ENCODE peak calls at places on chromosomes 12 and 14, in ten cellular contexts. One of them, this sample, is unnamed.

GRCh38 chr12:71848212-71848611 is 8.7 kb downstream of the TBC1D15 start:
- DNase-seq in stimulated activated naive CD4-positive, alpha-beta T cell: no peak
- DNase-seq in HTR-8/SVneo: no peak
- DNase-seq in central memory CD4-positive, alpha-beta T cell: no peak
- DNase-seq in occipital lobe: no peak
- DNase-seq in stimulated activated CD4-positive, alpha-beta T cell treated with anti-CD3 and anti-CD28 coated beads, Interleukin-1b, Interleukin-23, amount 100 ng/mL, for 48 hours: no peak
- DNase-seq in C1 segment of cervical spinal cord: no peak
- DNase-seq in cardiac fibroblast: no peak
- DNase-seq in germinal center: no peak
- DNase-seq in putamen: no peak
- DNase-seq in this sample: no peak

GRCh38 chr14:77033622-77034521 is 5.4 kb upstream of the IRF2BPL start:
- DNase-seq in occipital lobe: peak; percentile 31
- DNase-seq in stimulated activated naive CD4-positive, alpha-beta T cell: peak; percentile 83
- DNase-seq in C1 segment of cervical spinal cord: peak; percentile 67
- DNase-seq in putamen: no peak
- DNase-seq in germinal center: peak; percentile 78
- DNase-seq in HTR-8/SVneo: peak; percentile 90
- DNase-seq in cardiac fibroblast: peak; percentile 90
- DNase-seq in central memory CD4-positive, alpha-beta T cell: peak; percentile 74
- DNase-seq in stimulated activated CD4-positive, alpha-beta T cell treated with anti-CD3 and anti-CD28 coated beads, Interleukin-1b, Interleukin-23, amount 100 ng/mL, for 48 hours: peak; percentile 87
- DNase-seq in this sample: peak; percentile 91

GRCh38 chr12:109377139-109377685 is 29.5 kb downstream of the MYO1H start:
- DNase-seq in occipital lobe: no peak
- DNase-seq in central memory CD4-positive, alpha-beta T cell: no peak
- DNase-seq in germinal center: no peak
- DNase-seq in C1 segment of cervical spinal cord: no peak
- DNase-seq in stimulated activated naive CD4-positive, alpha-beta T cell: no peak
- DNase-seq in cardiac fibroblast: no peak
- DNase-seq in stimulated activated CD4-positive, alpha-beta T cell treated with anti-CD3 and anti-CD28 coated beads, Interleukin-1b, Interleukin-23, amount 100 ng/mL, for 48 hours: no peak
- DNase-seq in putamen: no peak
- DNase-seq in HTR-8/SVneo: no peak
- DNase-seq in this sample: no peak

GRCh38 chr14:89851031-89851430 is 103.5 kb downstream of the EFCAB11 start:
- DNase-seq in C1 segment of cervical spinal cord: no peak
- DNase-seq in HTR-8/SVneo: no peak
- DNase-seq in occipital lobe: no peak
- DNase-seq in putamen: no peak
- DNase-seq in germinal center: no peak
- DNase-seq in stimulated activated CD4-positive, alpha-beta T cell treated with anti-CD3 and anti-CD28 coated beads, Interleukin-1b, Interleukin-23, amount 100 ng/mL, for 48 hours: no peak
- DNase-seq in stimulated activated naive CD4-positive, alpha-beta T cell: no peak
- DNase-seq in cardiac fibroblast: peak; percentile 47
- DNase-seq in central memory CD4-positive, alpha-beta T cell: no peak
- DNase-seq in this sample: no peak

GRCh38 chr12:95674631-95675030 is 115.9 kb downstream of the NTN4 start:
- DNase-seq in cardiac fibroblast: peak; percentile 61
- DNase-seq in C1 segment of cervical spinal cord: no peak
- DNase-seq in putamen: no peak
- DNase-seq in stimulated activated CD4-positive, alpha-beta T cell treated with anti-CD3 and anti-CD28 coated beads, Interleukin-1b, Interleukin-23, amount 100 ng/mL, for 48 hours: no peak
- DNase-seq in central memory CD4-positive, alpha-beta T cell: no peak
- DNase-seq in HTR-8/SVneo: no peak
- DNase-seq in germinal center: no peak
- DNase-seq in stimulated activated naive CD4-positive, alpha-beta T cell: no peak
- DNase-seq in occipital lobe: no peak
- DNase-seq in this sample: peak; percentile 42

GRCh38 chr12:18872770-18873169 is 134.9 kb downstream of the CAPZA3 start:
- DNase-seq in occipital lobe: no peak
- DNase-seq in stimulated activated CD4-positive, alpha-beta T cell treated with anti-CD3 and anti-CD28 coated beads, Interleukin-1b, Interleukin-23, amount 100 ng/mL, for 48 hours: no peak
- DNase-seq in putamen: no peak
- DNase-seq in germinal center: no peak
- DNase-seq in HTR-8/SVneo: no peak
- DNase-seq in cardiac fibroblast: no peak
- DNase-seq in stimulated activated naive CD4-positive, alpha-beta T cell: no peak
- DNase-seq in central memory CD4-positive, alpha-beta T cell: no peak
- DNase-seq in C1 segment of cervical spinal cord: no peak
- DNase-seq in this sample: no peak

GRCh38 chr12:129701536-129702165 is 202.2 kb downstream of the TMEM132D start:
- DNase-seq in occipital lobe: no peak
- DNase-seq in C1 segment of cervical spinal cord: no peak
- DNase-seq in stimulated activated CD4-positive, alpha-beta T cell treated with anti-CD3 and anti-CD28 coated beads, Interleukin-1b, Interleukin-23, amount 100 ng/mL, for 48 hours: no peak
- DNase-seq in cardiac fibroblast: no peak
- DNase-seq in HTR-8/SVneo: no peak
- DNase-seq in central memory CD4-positive, alpha-beta T cell: no peak
- DNase-seq in germinal center: no peak
- DNase-seq in putamen: no peak
- DNase-seq in stimulated activated naive CD4-positive, alpha-beta T cell: no peak
- DNase-seq in this sample: no peak

GRCh38 chr14:63375772-63376171 is 57.0 kb upstream of the GPHB5 start:
- DNase-seq in stimulated activated CD4-positive, alpha-beta T cell treated with anti-CD3 and anti-CD28 coated beads, Interleukin-1b, Interleukin-23, amount 100 ng/mL, for 48 hours: no peak
- DNase-seq in central memory CD4-positive, alpha-beta T cell: no peak
- DNase-seq in C1 segment of cervical spinal cord: no peak
- DNase-seq in HTR-8/SVneo: no peak
- DNase-seq in occipital lobe: no peak
- DNase-seq in cardiac fibroblast: no peak
- DNase-seq in stimulated activated naive CD4-positive, alpha-beta T cell: no peak
- DNase-seq in germinal center: no peak
- DNase-seq in putamen: no peak
- DNase-seq in this sample: no peak

GRCh38 chr14:23306412-23307145 is at the start of gene BCL2L2:
- DNase-seq in C1 segment of cervical spinal cord: peak; percentile 90
- DNase-seq in germinal center: peak; percentile 44
- DNase-seq in cardiac fibroblast: peak; percentile 95
- DNase-seq in occipital lobe: peak; percentile 88
- DNase-seq in stimulated activated CD4-positive, alpha-beta T cell treated with anti-CD3 and anti-CD28 coated beads, Interleukin-1b, Interleukin-23, amount 100 ng/mL, for 48 hours: peak; percentile 10
- DNase-seq in stimulated activated naive CD4-positive, alpha-beta T cell: no peak
- DNase-seq in central memory CD4-positive, alpha-beta T cell: no peak
- DNase-seq in HTR-8/SVneo: peak; percentile 57
- DNase-seq in putamen: peak; percentile 93
- DNase-seq in this sample: peak; percentile 94

GRCh38 chr12:91126516-91126915 is 15.2 kb upstream of the LUM start:
- DNase-seq in cardiac fibroblast: no peak
- DNase-seq in stimulated activated CD4-positive, alpha-beta T cell treated with anti-CD3 and anti-CD28 coated beads, Interleukin-1b, Interleukin-23, amount 100 ng/mL, for 48 hours: no peak
- DNase-seq in germinal center: no peak
- DNase-seq in occipital lobe: no peak
- DNase-seq in HTR-8/SVneo: no peak
- DNase-seq in stimulated activated naive CD4-positive, alpha-beta T cell: no peak
- DNase-seq in central memory CD4-positive, alpha-beta T cell: no peak
- DNase-seq in C1 segment of cervical spinal cord: no peak
- DNase-seq in putamen: no peak
- DNase-seq in this sample: no peak

GRCh38 chr14:41062826-41063225 is 543.9 kb upstream of the LRFN5 start:
- DNase-seq in stimulated activated naive CD4-positive, alpha-beta T cell: no peak
- DNase-seq in central memory CD4-positive, alpha-beta T cell: no peak
- DNase-seq in cardiac fibroblast: no peak
- DNase-seq in HTR-8/SVneo: no peak
- DNase-seq in C1 segment of cervical spinal cord: no peak
- DNase-seq in occipital lobe: no peak
- DNase-seq in putamen: no peak
- DNase-seq in stimulated activated CD4-positive, alpha-beta T cell treated with anti-CD3 and anti-CD28 coated beads, Interleukin-1b, Interleukin-23, amount 100 ng/mL, for 48 hours: no peak
- DNase-seq in germinal center: no peak
- DNase-seq in this sample: no peak

GRCh38 chr12:43501705-43502104 is 50.3 kb downstream of the ADAMTS20 start:
- DNase-seq in stimulated activated CD4-positive, alpha-beta T cell treated with anti-CD3 and anti-CD28 coated beads, Interleukin-1b, Interleukin-23, amount 100 ng/mL, for 48 hours: no peak
- DNase-seq in stimulated activated naive CD4-positive, alpha-beta T cell: no peak
- DNase-seq in cardiac fibroblast: peak; percentile 35
- DNase-seq in putamen: no peak
- DNase-seq in HTR-8/SVneo: peak; percentile 11
- DNase-seq in germinal center: peak; percentile 6
- DNase-seq in C1 segment of cervical spinal cord: no peak
- DNase-seq in central memory CD4-positive, alpha-beta T cell: no peak
- DNase-seq in occipital lobe: no peak
- DNase-seq in this sample: no peak

GRCh38 chr12:58395470-58395869 is 454.1 kb downstream of the ATP23 start:
- DNase-seq in putamen: no peak
- DNase-seq in central memory CD4-positive, alpha-beta T cell: no peak
- DNase-seq in HTR-8/SVneo: no peak
- DNase-seq in stimulated activated CD4-positive, alpha-beta T cell treated with anti-CD3 and anti-CD28 coated beads, Interleukin-1b, Interleukin-23, amount 100 ng/mL, for 48 hours: no peak
- DNase-seq in stimulated activated naive CD4-positive, alpha-beta T cell: no peak
- DNase-seq in C1 segment of cervical spinal cord: no peak
- DNase-seq in cardiac fibroblast: no peak
- DNase-seq in occipital lobe: no peak
- DNase-seq in germinal center: no peak
- DNase-seq in this sample: no peak

GRCh38 chr12:2960432-2960956 is 1.3 kb downstream of the TEAD4 start:
- DNase-seq in HTR-8/SVneo: peak; percentile 60
- DNase-seq in germinal center: peak; percentile 6
- DNase-seq in central memory CD4-positive, alpha-beta T cell: no peak
- DNase-seq in stimulated activated CD4-positive, alpha-beta T cell treated with anti-CD3 and anti-CD28 coated beads, Interleukin-1b, Interleukin-23, amount 100 ng/mL, for 48 hours: peak; percentile 32
- DNase-seq in cardiac fibroblast: peak; percentile 19
- DNase-seq in C1 segment of cervical spinal cord: no peak
- DNase-seq in stimulated activated naive CD4-positive, alpha-beta T cell: no peak
- DNase-seq in putamen: no peak
- DNase-seq in occipital lobe: no peak
- DNase-seq in this sample: no peak

GRCh38 chr14:95268350-95268749 is 51.4 kb downstream of the CLMN start:
- DNase-seq in germinal center: no peak
- DNase-seq in central memory CD4-positive, alpha-beta T cell: no peak
- DNase-seq in cardiac fibroblast: no peak
- DNase-seq in putamen: no peak
- DNase-seq in stimulated activated CD4-positive, alpha-beta T cell treated with anti-CD3 and anti-CD28 coated beads, Interleukin-1b, Interleukin-23, amount 100 ng/mL, for 48 hours: peak; percentile 14
- DNase-seq in stimulated activated naive CD4-positive, alpha-beta T cell: no peak
- DNase-seq in occipital lobe: no peak
- DNase-seq in C1 segment of cervical spinal cord: no peak
- DNase-seq in HTR-8/SVneo: no peak
- DNase-seq in this sample: no peak

GRCh38 chr12:49955899-49956662 is 5.5 kb downstream of the AQP2 start:
- DNase-seq in stimulated activated CD4-positive, alpha-beta T cell treated with anti-CD3 and anti-CD28 coated beads, Interleukin-1b, Interleukin-23, amount 100 ng/mL, for 48 hours: no peak
- DNase-seq in occipital lobe: no peak
- DNase-seq in germinal center: no peak
- DNase-seq in stimulated activated naive CD4-positive, alpha-beta T cell: no peak
- DNase-seq in cardiac fibroblast: no peak
- DNase-seq in putamen: no peak
- DNase-seq in C1 segment of cervical spinal cord: no peak
- DNase-seq in central memory CD4-positive, alpha-beta T cell: no peak
- DNase-seq in HTR-8/SVneo: no peak
- DNase-seq in this sample: no peak

This sample was measured in heart left ventricle.